ENCODE peak calls at places on chromosomes 3 and 15, in nine cellular contexts. One of them, this sample, is unnamed.

GRCh38 chr3:117277816-117278215 is 568.2 kb downstream of the TUSC7 start:
- DNase-seq in 8988T: no peak
- DNase-seq in spleen: no peak
- DNase-seq in choroid plexus epithelial cell: no peak
- DNase-seq in fibroblast of the conjunctiva: no peak
- DNase-seq in activated T-helper 1 cell treated with anti-CD3 and anti-CD28 coated beads, Interleukin-12 subunit alpha, Interleukin-12 subunit beta, Interleukin-2, Interleukin-4 antibody, amounts not matched to agents 30 ng/mL and 10 ng/mL and 1 ng/mL, durations not matched to agents 14 hours and 24 hours and 36 hours: no peak
- DNase-seq in activated CD4-positive, alpha-beta T cell treated with anti-CD3 and anti-CD28 coated beads, Interleukin-2, amount 50 U/mL, for 1 hour: no peak
- DNase-seq in head of caudate nucleus: no peak
- DNase-seq in colonic mucosa: peak; percentile 20
- DNase-seq in this sample: no peak

GRCh38 chr3:145704020-145704419 is 457.0 kb downstream of the PLOD2 start:
- DNase-seq in 8988T: no peak
- DNase-seq in spleen: no peak
- DNase-seq in choroid plexus epithelial cell: peak; percentile 27
- DNase-seq in fibroblast of the conjunctiva: peak; percentile 17
- DNase-seq in activated T-helper 1 cell treated with anti-CD3 and anti-CD28 coated beads, Interleukin-12 subunit alpha, Interleukin-12 subunit beta, Interleukin-2, Interleukin-4 antibody, amounts not matched to agents 30 ng/mL and 10 ng/mL and 1 ng/mL, durations not matched to agents 14 hours and 24 hours and 36 hours: no peak
- DNase-seq in activated CD4-positive, alpha-beta T cell treated with anti-CD3 and anti-CD28 coated beads, Interleukin-2, amount 50 U/mL, for 1 hour: no peak
- DNase-seq in head of caudate nucleus: no peak
- DNase-seq in colonic mucosa: no peak
- DNase-seq in this sample: no peak

GRCh38 chr3:80285370-80285769 is 517.6 kb upstream of the ROBO1 start:
- DNase-seq in 8988T: no peak
- DNase-seq in spleen: no peak
- DNase-seq in choroid plexus epithelial cell: peak; percentile 84
- DNase-seq in fibroblast of the conjunctiva: peak; percentile 45
- DNase-seq in activated T-helper 1 cell treated with anti-CD3 and anti-CD28 coated beads, Interleukin-12 subunit alpha, Interleukin-12 subunit beta, Interleukin-2, Interleukin-4 antibody, amounts not matched to agents 30 ng/mL and 10 ng/mL and 1 ng/mL, durations not matched to agents 14 hours and 24 hours and 36 hours: no peak
- DNase-seq in activated CD4-positive, alpha-beta T cell treated with anti-CD3 and anti-CD28 coated beads, Interleukin-2, amount 50 U/mL, for 1 hour: no peak
- DNase-seq in head of caudate nucleus: no peak
- DNase-seq in colonic mucosa: no peak
- DNase-seq in this sample: no peak

GRCh38 chr3:151227438-151228290 is 24.6 kb upstream of the GPR171 start:
- DNase-seq in 8988T: no peak
- DNase-seq in spleen: peak; percentile 90
- DNase-seq in choroid plexus epithelial cell: peak; percentile 93
- DNase-seq in fibroblast of the conjunctiva: peak; percentile 63
- DNase-seq in activated T-helper 1 cell treated with anti-CD3 and anti-CD28 coated beads, Interleukin-12 subunit alpha, Interleukin-12 subunit beta, Interleukin-2, Interleukin-4 antibody, amounts not matched to agents 30 ng/mL and 10 ng/mL and 1 ng/mL, durations not matched to agents 14 hours and 24 hours and 36 hours: peak; percentile 75
- DNase-seq in activated CD4-positive, alpha-beta T cell treated with anti-CD3 and anti-CD28 coated beads, Interleukin-2, amount 50 U/mL, for 1 hour: peak; percentile 70
- DNase-seq in head of caudate nucleus: peak; percentile 73
- DNase-seq in colonic mucosa: peak; percentile 81
- DNase-seq in this sample: peak; percentile 72

GRCh38 chr3:50585919-50586762 is 16.8 kb downstream of the HEMK1 start:
- DNase-seq in 8988T: no peak
- DNase-seq in spleen: no peak
- DNase-seq in choroid plexus epithelial cell: no peak
- DNase-seq in fibroblast of the conjunctiva: no peak
- DNase-seq in activated T-helper 1 cell treated with anti-CD3 and anti-CD28 coated beads, Interleukin-12 subunit alpha, Interleukin-12 subunit beta, Interleukin-2, Interleukin-4 antibody, amounts not matched to agents 30 ng/mL and 10 ng/mL and 1 ng/mL, durations not matched to agents 14 hours and 24 hours and 36 hours: no peak
- DNase-seq in activated CD4-positive, alpha-beta T cell treated with anti-CD3 and anti-CD28 coated beads, Interleukin-2, amount 50 U/mL, for 1 hour: no peak
- DNase-seq in head of caudate nucleus: no peak
- DNase-seq in colonic mucosa: no peak
- DNase-seq in this sample: no peak

GRCh38 chr3:51389423-51390183 is 1.5 kb upstream of the RBM15B start:
- DNase-seq in 8988T: peak; percentile 87
- DNase-seq in spleen: peak; percentile 84
- DNase-seq in choroid plexus epithelial cell: peak; percentile 71
- DNase-seq in fibroblast of the conjunctiva: peak; percentile 27
- DNase-seq in activated T-helper 1 cell treated with anti-CD3 and anti-CD28 coated beads, Interleukin-12 subunit alpha, Interleukin-12 subunit beta, Interleukin-2, Interleukin-4 antibody, amounts not matched to agents 30 ng/mL and 10 ng/mL and 1 ng/mL, durations not matched to agents 14 hours and 24 hours and 36 hours: peak; percentile 45
- DNase-seq in activated CD4-positive, alpha-beta T cell treated with anti-CD3 and anti-CD28 coated beads, Interleukin-2, amount 50 U/mL, for 1 hour: peak; percentile 55
- DNase-seq in head of caudate nucleus: peak; percentile 51
- DNase-seq in colonic mucosa: peak; percentile 63
- DNase-seq in this sample: peak; percentile 50

GRCh38 chr15:23484870-23485269 is 37.8 kb upstream of the GOLGA6L2 start:
- DNase-seq in 8988T: no peak
- DNase-seq in spleen: no peak
- DNase-seq in choroid plexus epithelial cell: no peak
- DNase-seq in fibroblast of the conjunctiva: no peak
- DNase-seq in activated T-helper 1 cell treated with anti-CD3 and anti-CD28 coated beads, Interleukin-12 subunit alpha, Interleukin-12 subunit beta, Interleukin-2, Interleukin-4 antibody, amounts not matched to agents 30 ng/mL and 10 ng/mL and 1 ng/mL, durations not matched to agents 14 hours and 24 hours and 36 hours: no peak
- DNase-seq in activated CD4-positive, alpha-beta T cell treated with anti-CD3 and anti-CD28 coated beads, Interleukin-2, amount 50 U/mL, for 1 hour: no peak
- DNase-seq in head of caudate nucleus: no peak
- DNase-seq in colonic mucosa: no peak
- DNase-seq in this sample: no peak

GRCh38 chr15:33055962-33056361 is 138.6 kb downstream of the FMN1 start:
- DNase-seq in 8988T: no peak
- DNase-seq in spleen: no peak
- DNase-seq in choroid plexus epithelial cell: no peak
- DNase-seq in fibroblast of the conjunctiva: no peak
- DNase-seq in activated T-helper 1 cell treated with anti-CD3 and anti-CD28 coated beads, Interleukin-12 subunit alpha, Interleukin-12 subunit beta, Interleukin-2, Interleukin-4 antibody, amounts not matched to agents 30 ng/mL and 10 ng/mL and 1 ng/mL, durations not matched to agents 14 hours and 24 hours and 36 hours: no peak
- DNase-seq in activated CD4-positive, alpha-beta T cell treated with anti-CD3 and anti-CD28 coated beads, Interleukin-2, amount 50 U/mL, for 1 hour: no peak
- DNase-seq in head of caudate nucleus: no peak
- DNase-seq in colonic mucosa: no peak
- DNase-seq in this sample: no peak

GRCh38 chr3:146387566-146387965 is 81.8 kb downstream of the PLSCR2 start:
- DNase-seq in 8988T: no peak
- DNase-seq in spleen: no peak
- DNase-seq in choroid plexus epithelial cell: peak; percentile 16
- DNase-seq in fibroblast of the conjunctiva: no peak
- DNase-seq in activated T-helper 1 cell treated with anti-CD3 and anti-CD28 coated beads, Interleukin-12 subunit alpha, Interleukin-12 subunit beta, Interleukin-2, Interleukin-4 antibody, amounts not matched to agents 30 ng/mL and 10 ng/mL and 1 ng/mL, durations not matched to agents 14 hours and 24 hours and 36 hours: no peak
- DNase-seq in activated CD4-positive, alpha-beta T cell treated with anti-CD3 and anti-CD28 coated beads, Interleukin-2, amount 50 U/mL, for 1 hour: no peak
- DNase-seq in head of caudate nucleus: no peak
- DNase-seq in colonic mucosa: no peak
- DNase-seq in this sample: no peak

GRCh38 chr3:102224171-102224570 is 210.6 kb upstream of the ZPLD1 start:
- DNase-seq in 8988T: no peak
- DNase-seq in spleen: no peak
- DNase-seq in choroid plexus epithelial cell: peak; percentile 59
- DNase-seq in fibroblast of the conjunctiva: no peak
- DNase-seq in activated T-helper 1 cell treated with anti-CD3 and anti-CD28 coated beads, Interleukin-12 subunit alpha, Interleukin-12 subunit beta, Interleukin-2, Interleukin-4 antibody, amounts not matched to agents 30 ng/mL and 10 ng/mL and 1 ng/mL, durations not matched to agents 14 hours and 24 hours and 36 hours: no peak
- DNase-seq in activated CD4-positive, alpha-beta T cell treated with anti-CD3 and anti-CD28 coated beads, Interleukin-2, amount 50 U/mL, for 1 hour: no peak
- DNase-seq in head of caudate nucleus: no peak
- DNase-seq in colonic mucosa: peak; percentile 41
- DNase-seq in this sample: no peak

GRCh38 chr3:184345678-184346144 is 8.3 kb downstream of the FAM131A start:
- DNase-seq in 8988T: peak; percentile 96
- DNase-seq in spleen: no peak
- DNase-seq in choroid plexus epithelial cell: peak; percentile 63
- DNase-seq in fibroblast of the conjunctiva: no peak
- DNase-seq in activated T-helper 1 cell treated with anti-CD3 and anti-CD28 coated beads, Interleukin-12 subunit alpha, Interleukin-12 subunit beta, Interleukin-2, Interleukin-4 antibody, amounts not matched to agents 30 ng/mL and 10 ng/mL and 1 ng/mL, durations not matched to agents 14 hours and 24 hours and 36 hours: no peak
- DNase-seq in activated CD4-positive, alpha-beta T cell treated with anti-CD3 and anti-CD28 coated beads, Interleukin-2, amount 50 U/mL, for 1 hour: no peak
- DNase-seq in head of caudate nucleus: peak; percentile 79
- DNase-seq in colonic mucosa: peak; percentile 89
- DNase-seq in this sample: peak; percentile 55

GRCh38 chr3:25582242-25582641 is 82.5 kb downstream of the TOP2B start:
- DNase-seq in 8988T: no peak
- DNase-seq in spleen: no peak
- DNase-seq in choroid plexus epithelial cell: peak; percentile 97
- DNase-seq in fibroblast of the conjunctiva: peak; percentile 28
- DNase-seq in activated T-helper 1 cell treated with anti-CD3 and anti-CD28 coated beads, Interleukin-12 subunit alpha, Interleukin-12 subunit beta, Interleukin-2, Interleukin-4 antibody, amounts not matched to agents 30 ng/mL and 10 ng/mL and 1 ng/mL, durations not matched to agents 14 hours and 24 hours and 36 hours: no peak
- DNase-seq in activated CD4-positive, alpha-beta T cell treated with anti-CD3 and anti-CD28 coated beads, Interleukin-2, amount 50 U/mL, for 1 hour: no peak
- DNase-seq in head of caudate nucleus: no peak
- DNase-seq in colonic mucosa: no peak
- DNase-seq in this sample: no peak

GRCh38 chr3:2024713-2025112 is 74.0 kb upstream of the CNTN4 start:
- DNase-seq in 8988T: no peak
- DNase-seq in spleen: no peak
- DNase-seq in choroid plexus epithelial cell: no peak
- DNase-seq in fibroblast of the conjunctiva: no peak
- DNase-seq in activated T-helper 1 cell treated with anti-CD3 and anti-CD28 coated beads, Interleukin-12 subunit alpha, Interleukin-12 subunit beta, Interleukin-2, Interleukin-4 antibody, amounts not matched to agents 30 ng/mL and 10 ng/mL and 1 ng/mL, durations not matched to agents 14 hours and 24 hours and 36 hours: no peak
- DNase-seq in activated CD4-positive, alpha-beta T cell treated with anti-CD3 and anti-CD28 coated beads, Interleukin-2, amount 50 U/mL, for 1 hour: no peak
- DNase-seq in head of caudate nucleus: no peak
- DNase-seq in colonic mucosa: no peak
- DNase-seq in this sample: no peak

GRCh38 chr3:10941972-10942371 is 50.6 kb upstream of the SLC6A1 start:
- DNase-seq in 8988T: no peak
- DNase-seq in spleen: peak; percentile 60
- DNase-seq in choroid plexus epithelial cell: peak; percentile 26
- DNase-seq in fibroblast of the conjunctiva: no peak
- DNase-seq in activated T-helper 1 cell treated with anti-CD3 and anti-CD28 coated beads, Interleukin-12 subunit alpha, Interleukin-12 subunit beta, Interleukin-2, Interleukin-4 antibody, amounts not matched to agents 30 ng/mL and 10 ng/mL and 1 ng/mL, durations not matched to agents 14 hours and 24 hours and 36 hours: no peak
- DNase-seq in activated CD4-positive, alpha-beta T cell treated with anti-CD3 and anti-CD28 coated beads, Interleukin-2, amount 50 U/mL, for 1 hour: no peak
- DNase-seq in head of caudate nucleus: no peak
- DNase-seq in colonic mucosa: no peak
- DNase-seq in this sample: no peak

GRCh38 chr3:124149774-124150173 is 157.8 kb upstream of the ROPN1 start:
- DNase-seq in 8988T: no peak
- DNase-seq in spleen: no peak
- DNase-seq in choroid plexus epithelial cell: no peak
- DNase-seq in fibroblast of the conjunctiva: no peak
- DNase-seq in activated T-helper 1 cell treated with anti-CD3 and anti-CD28 coated beads, Interleukin-12 subunit alpha, Interleukin-12 subunit beta, Interleukin-2, Interleukin-4 antibody, amounts not matched to agents 30 ng/mL and 10 ng/mL and 1 ng/mL, durations not matched to agents 14 hours and 24 hours and 36 hours: no peak
- DNase-seq in activated CD4-positive, alpha-beta T cell treated with anti-CD3 and anti-CD28 coated beads, Interleukin-2, amount 50 U/mL, for 1 hour: no peak
- DNase-seq in head of caudate nucleus: no peak
- DNase-seq in colonic mucosa: no peak
- DNase-seq in this sample: no peak

GRCh38 chr15:57410373-57410772 is 34.1 kb downstream of the CGNL1 start:
- DNase-seq in 8988T: no peak
- DNase-seq in spleen: no peak
- DNase-seq in choroid plexus epithelial cell: no peak
- DNase-seq in fibroblast of the conjunctiva: no peak
- DNase-seq in activated T-helper 1 cell treated with anti-CD3 and anti-CD28 coated beads, Interleukin-12 subunit alpha, Interleukin-12 subunit beta, Interleukin-2, Interleukin-4 antibody, amounts not matched to agents 30 ng/mL and 10 ng/mL and 1 ng/mL, durations not matched to agents 14 hours and 24 hours and 36 hours: no peak
- DNase-seq in activated CD4-positive, alpha-beta T cell treated with anti-CD3 and anti-CD28 coated beads, Interleukin-2, amount 50 U/mL, for 1 hour: no peak
- DNase-seq in head of caudate nucleus: no peak
- DNase-seq in colonic mucosa: no peak
- DNase-seq in this sample: no peak

GRCh38 chr3:14463330-14464216 is 61.2 kb downstream of the SLC6A6 start:
- DNase-seq in 8988T: no peak
- DNase-seq in spleen: no peak
- DNase-seq in choroid plexus epithelial cell: no peak
- DNase-seq in fibroblast of the conjunctiva: no peak
- DNase-seq in activated T-helper 1 cell treated with anti-CD3 and anti-CD28 coated beads, Interleukin-12 subunit alpha, Interleukin-12 subunit beta, Interleukin-2, Interleukin-4 antibody, amounts not matched to agents 30 ng/mL and 10 ng/mL and 1 ng/mL, durations not matched to agents 14 hours and 24 hours and 36 hours: no peak
- DNase-seq in activated CD4-positive, alpha-beta T cell treated with anti-CD3 and anti-CD28 coated beads, Interleukin-2, amount 50 U/mL, for 1 hour: no peak
- DNase-seq in head of caudate nucleus: no peak
- DNase-seq in colonic mucosa: no peak
- DNase-seq in this sample: no peak

GRCh38 chr3:114221165-114221880 is 16.1 kb downstream of the ZNF80 start:
- DNase-seq in 8988T: no peak
- DNase-seq in spleen: no peak
- DNase-seq in choroid plexus epithelial cell: peak; percentile 19
- DNase-seq in fibroblast of the conjunctiva: no peak
- DNase-seq in activated T-helper 1 cell treated with anti-CD3 and anti-CD28 coated beads, Interleukin-12 subunit alpha, Interleukin-12 subunit beta, Interleukin-2, Interleukin-4 antibody, amounts not matched to agents 30 ng/mL and 10 ng/mL and 1 ng/mL, durations not matched to agents 14 hours and 24 hours and 36 hours: peak; percentile 47
- DNase-seq in activated CD4-positive, alpha-beta T cell treated with anti-CD3 and anti-CD28 coated beads, Interleukin-2, amount 50 U/mL, for 1 hour: peak; percentile 25
- DNase-seq in head of caudate nucleus: no peak
- DNase-seq in colonic mucosa: no peak
- DNase-seq in this sample: peak; percentile 43

GRCh38 chr3:52531636-52532516 is 1.8 kb downstream of the NT5DC2 start:
- DNase-seq in 8988T: peak; percentile 34
- DNase-seq in spleen: peak; percentile 76
- DNase-seq in choroid plexus epithelial cell: no peak
- DNase-seq in fibroblast of the conjunctiva: no peak
- DNase-seq in activated T-helper 1 cell treated with anti-CD3 and anti-CD28 coated beads, Interleukin-12 subunit alpha, Interleukin-12 subunit beta, Interleukin-2, Interleukin-4 antibody, amounts not matched to agents 30 ng/mL and 10 ng/mL and 1 ng/mL, durations not matched to agents 14 hours and 24 hours and 36 hours: no peak
- DNase-seq in activated CD4-positive, alpha-beta T cell treated with anti-CD3 and anti-CD28 coated beads, Interleukin-2, amount 50 U/mL, for 1 hour: no peak
- DNase-seq in head of caudate nucleus: no peak
- DNase-seq in colonic mucosa: no peak
- DNase-seq in this sample: no peak

GRCh38 chr15:76575177-76576078 is 238.9 kb downstream of the ISL2 start:
- DNase-seq in 8988T: no peak
- DNase-seq in spleen: no peak
- DNase-seq in choroid plexus epithelial cell: peak; percentile 5
- DNase-seq in fibroblast of the conjunctiva: no peak
- DNase-seq in activated T-helper 1 cell treated with anti-CD3 and anti-CD28 coated beads, Interleukin-12 subunit alpha, Interleukin-12 subunit beta, Interleukin-2, Interleukin-4 antibody, amounts not matched to agents 30 ng/mL and 10 ng/mL and 1 ng/mL, durations not matched to agents 14 hours and 24 hours and 36 hours: no peak
- DNase-seq in activated CD4-positive, alpha-beta T cell treated with anti-CD3 and anti-CD28 coated beads, Interleukin-2, amount 50 U/mL, for 1 hour: no peak
- DNase-seq in head of caudate nucleus: no peak
- DNase-seq in colonic mucosa: no peak
- DNase-seq in this sample: no peak

GRCh38 chr3:185976977-185977678 is 39.3 kb upstream of the TRA2B start:
- DNase-seq in 8988T: peak; percentile 46
- DNase-seq in spleen: peak; percentile 95
- DNase-seq in choroid plexus epithelial cell: peak; percentile 83
- DNase-seq in fibroblast of the conjunctiva: peak; percentile 60
- DNase-seq in activated T-helper 1 cell treated with anti-CD3 and anti-CD28 coated beads, Interleukin-12 subunit alpha, Interleukin-12 subunit beta, Interleukin-2, Interleukin-4 antibody, amounts not matched to agents 30 ng/mL and 10 ng/mL and 1 ng/mL, durations not matched to agents 14 hours and 24 hours and 36 hours: peak; percentile 71
- DNase-seq in activated CD4-positive, alpha-beta T cell treated with anti-CD3 and anti-CD28 coated beads, Interleukin-2, amount 50 U/mL, for 1 hour: peak; percentile 82
- DNase-seq in head of caudate nucleus: peak; percentile 84
- DNase-seq in colonic mucosa: peak; percentile 82
- DNase-seq in this sample: peak; percentile 81

GRCh38 chr3:79521221-79521848 is 246.5 kb downstream of the ROBO1 start:
- DNase-seq in 8988T: no peak
- DNase-seq in spleen: no peak
- DNase-seq in choroid plexus epithelial cell: peak; percentile 76
- DNase-seq in fibroblast of the conjunctiva: peak; percentile 28
- DNase-seq in activated T-helper 1 cell treated with anti-CD3 and anti-CD28 coated beads, Interleukin-12 subunit alpha, Interleukin-12 subunit beta, Interleukin-2, Interleukin-4 antibody, amounts not matched to agents 30 ng/mL and 10 ng/mL and 1 ng/mL, durations not matched to agents 14 hours and 24 hours and 36 hours: no peak
- DNase-seq in activated CD4-positive, alpha-beta T cell treated with anti-CD3 and anti-CD28 coated beads, Interleukin-2, amount 50 U/mL, for 1 hour: no peak
- DNase-seq in head of caudate nucleus: no peak
- DNase-seq in colonic mucosa: no peak
- DNase-seq in this sample: no peak

GRCh38 chr3:136838641-136839555 is 20.0 kb downstream of the SLC35G2 start:
- DNase-seq in 8988T: no peak
- DNase-seq in spleen: no peak
- DNase-seq in choroid plexus epithelial cell: peak; percentile 70
- DNase-seq in fibroblast of the conjunctiva: no peak
- DNase-seq in activated T-helper 1 cell treated with anti-CD3 and anti-CD28 coated beads, Interleukin-12 subunit alpha, Interleukin-12 subunit beta, Interleukin-2, Interleukin-4 antibody, amounts not matched to agents 30 ng/mL and 10 ng/mL and 1 ng/mL, durations not matched to agents 14 hours and 24 hours and 36 hours: no peak
- DNase-seq in activated CD4-positive, alpha-beta T cell treated with anti-CD3 and anti-CD28 coated beads, Interleukin-2, amount 50 U/mL, for 1 hour: no peak
- DNase-seq in head of caudate nucleus: no peak
- DNase-seq in colonic mucosa: no peak
- DNase-seq in this sample: no peak

GRCh38 chr3:75294124-75294523 is 370.0 kb upstream of the FRG2C start:
- DNase-seq in 8988T: peak; percentile 23
- DNase-seq in spleen: no peak
- DNase-seq in choroid plexus epithelial cell: peak; percentile 36
- DNase-seq in fibroblast of the conjunctiva: no peak
- DNase-seq in activated T-helper 1 cell treated with anti-CD3 and anti-CD28 coated beads, Interleukin-12 subunit alpha, Interleukin-12 subunit beta, Interleukin-2, Interleukin-4 antibody, amounts not matched to agents 30 ng/mL and 10 ng/mL and 1 ng/mL, durations not matched to agents 14 hours and 24 hours and 36 hours: no peak
- DNase-seq in activated CD4-positive, alpha-beta T cell treated with anti-CD3 and anti-CD28 coated beads, Interleukin-2, amount 50 U/mL, for 1 hour: no peak
- DNase-seq in head of caudate nucleus: peak; percentile 6
- DNase-seq in colonic mucosa: peak; percentile 20
- DNase-seq in this sample: no peak

GRCh38 chr3:13879946-13880810 is at the start of gene WNT7A:
- DNase-seq in 8988T: no peak
- DNase-seq in spleen: peak; percentile 81
- DNase-seq in choroid plexus epithelial cell: no peak
- DNase-seq in fibroblast of the conjunctiva: no peak
- DNase-seq in activated T-helper 1 cell treated with anti-CD3 and anti-CD28 coated beads, Interleukin-12 subunit alpha, Interleukin-12 subunit beta, Interleukin-2, Interleukin-4 antibody, amounts not matched to agents 30 ng/mL and 10 ng/mL and 1 ng/mL, durations not matched to agents 14 hours and 24 hours and 36 hours: peak; percentile 29
- DNase-seq in activated CD4-positive, alpha-beta T cell treated with anti-CD3 and anti-CD28 coated beads, Interleukin-2, amount 50 U/mL, for 1 hour: peak; percentile 66
- DNase-seq in head of caudate nucleus: peak; percentile 63
- DNase-seq in colonic mucosa: no peak
- DNase-seq in this sample: no peak

GRCh38 chr3:18445421-18446066 is 20.4 kb upstream of the SATB1 start:
- DNase-seq in 8988T: no peak
- DNase-seq in spleen: peak; percentile 90
- DNase-seq in choroid plexus epithelial cell: no peak
- DNase-seq in fibroblast of the conjunctiva: no peak
- DNase-seq in activated T-helper 1 cell treated with anti-CD3 and anti-CD28 coated beads, Interleukin-12 subunit alpha, Interleukin-12 subunit beta, Interleukin-2, Interleukin-4 antibody, amounts not matched to agents 30 ng/mL and 10 ng/mL and 1 ng/mL, durations not matched to agents 14 hours and 24 hours and 36 hours: peak; percentile 71
- DNase-seq in activated CD4-positive, alpha-beta T cell treated with anti-CD3 and anti-CD28 coated beads, Interleukin-2, amount 50 U/mL, for 1 hour: peak; percentile 75
- DNase-seq in head of caudate nucleus: no peak
- DNase-seq in colonic mucosa: peak; percentile 41
- DNase-seq in this sample: no peak

GRCh38 chr3:113890256-113890900 is 51.8 kb downstream of the GRAMD1C start:
- DNase-seq in 8988T: no peak
- DNase-seq in spleen: no peak
- DNase-seq in choroid plexus epithelial cell: no peak
- DNase-seq in fibroblast of the conjunctiva: no peak
- DNase-seq in activated T-helper 1 cell treated with anti-CD3 and anti-CD28 coated beads, Interleukin-12 subunit alpha, Interleukin-12 subunit beta, Interleukin-2, Interleukin-4 antibody, amounts not matched to agents 30 ng/mL and 10 ng/mL and 1 ng/mL, durations not matched to agents 14 hours and 24 hours and 36 hours: no peak
- DNase-seq in activated CD4-positive, alpha-beta T cell treated with anti-CD3 and anti-CD28 coated beads, Interleukin-2, amount 50 U/mL, for 1 hour: no peak
- DNase-seq in head of caudate nucleus: no peak
- DNase-seq in colonic mucosa: peak; percentile 28
- DNase-seq in this sample: no peak

GRCh38 chr3:105354429-105354828 is 12.3 kb upstream of the ALCAM start:
- DNase-seq in 8988T: no peak
- DNase-seq in spleen: no peak
- DNase-seq in choroid plexus epithelial cell: peak; percentile 61
- DNase-seq in fibroblast of the conjunctiva: no peak
- DNase-seq in activated T-helper 1 cell treated with anti-CD3 and anti-CD28 coated beads, Interleukin-12 subunit alpha, Interleukin-12 subunit beta, Interleukin-2, Interleukin-4 antibody, amounts not matched to agents 30 ng/mL and 10 ng/mL and 1 ng/mL, durations not matched to agents 14 hours and 24 hours and 36 hours: no peak
- DNase-seq in activated CD4-positive, alpha-beta T cell treated with anti-CD3 and anti-CD28 coated beads, Interleukin-2, amount 50 U/mL, for 1 hour: no peak
- DNase-seq in head of caudate nucleus: no peak
- DNase-seq in colonic mucosa: no peak
- DNase-seq in this sample: no peak